ENCODE peak calls at places on chromosomes 12 and 14, in four cellular contexts. H, V, A and G are unnamed samples.

GRCh38 chr12:64459388-64460024 is 7.6 kb downstream of the TBK1 start:
- DNase-seq in H (no peak), V (no peak), A (no peak), G (no peak)

GRCh38 chr12:93616584-93617101 is 44.2 kb downstream of the SOCS2 start:
- DNase-seq in H (no peak), V (peak; percentile 83), A (peak; percentile 70), G (no peak)

GRCh38 chr14:32494566-32495434 is 165.7 kb downstream of the AKAP6 start:
- DNase-seq in H (no peak), V (no peak), A (no peak), G (no peak)

GRCh38 chr12:87809916-87810315 is 219.3 kb downstream of the C12orf50 start:
- DNase-seq in H (no peak), V (peak; percentile 83), A (no peak), G (no peak)

GRCh38 chr12:3218846-3219632 is 141.9 kb downstream of the TSPAN9 start:
- DNase-seq in H (no peak), V (no peak), A (no peak), G (no peak)

GRCh38 chr12:89345830-89346740 is 6.2 kb downstream of the DUSP6 start:
- DNase-seq in H (peak; percentile 68), V (peak; percentile 72), A (no peak), G (peak; percentile 65)

GRCh38 chr12:124652661-124653060 is 85.2 kb upstream of the NCOR2 start:
- DNase-seq in H (no peak), V (no peak), A (no peak), G (no peak)

GRCh38 chr12:1281683-1282366 is 290.8 kb downstream of the ERC1 start:
- DNase-seq in H (no peak), V (peak; percentile 81), A (no peak), G (no peak)